ENCODE peak calls at places on chromosome 1, in nine cellular contexts. One of them, this sample, is unnamed.

GRCh38 chr1:173570370-173571030 is 32.4 kb downstream of the SLC9C2 start:
- DNase-seq in fibroblast of the aortic adventitia: no peak
- DNase-seq in A673: no peak
- DNase-seq in sigmoid colon: no peak
- DNase-seq in pancreas: no peak
- DNase-seq in body of pancreas: no peak
- DNase-seq in AG09309: no peak
- DNase-seq in HL-60: no peak
- DNase-seq in CD8-positive, alpha-beta T cell: no peak
- DNase-seq in this sample: no peak

GRCh38 chr1:180248731-180249681 is 18.9 kb downstream of the LHX4 start:
- DNase-seq in sigmoid colon: peak; percentile 53
- DNase-seq in pancreas: no peak
- DNase-seq in AG09309: no peak
- DNase-seq in fibroblast of the aortic adventitia: peak; percentile 21
- DNase-seq in body of pancreas: no peak
- DNase-seq in HL-60: no peak
- DNase-seq in CD8-positive, alpha-beta T cell: no peak
- DNase-seq in A673: peak; percentile 41
- DNase-seq in this sample: no peak

GRCh38 chr1:3607703-3608065 is 3.6 kb downstream of the MEGF6 start:
- DNase-seq in pancreas: no peak
- DNase-seq in AG09309: no peak
- DNase-seq in A673: no peak
- DNase-seq in fibroblast of the aortic adventitia: no peak
- DNase-seq in HL-60: no peak
- DNase-seq in body of pancreas: no peak
- DNase-seq in CD8-positive, alpha-beta T cell: no peak
- DNase-seq in sigmoid colon: no peak
- DNase-seq in this sample: no peak

GRCh38 chr1:84889437-84889836 is 3.6 kb downstream of the LPAR3 start:
- DNase-seq in pancreas: no peak
- DNase-seq in HL-60: no peak
- DNase-seq in sigmoid colon: no peak
- DNase-seq in CD8-positive, alpha-beta T cell: no peak
- DNase-seq in body of pancreas: no peak
- DNase-seq in AG09309: no peak
- DNase-seq in A673: no peak
- DNase-seq in fibroblast of the aortic adventitia: no peak
- DNase-seq in this sample: no peak

GRCh38 chr1:150302907-150303306 is 9.2 kb downstream of the MRPS21 start:
- DNase-seq in fibroblast of the aortic adventitia: no peak
- DNase-seq in CD8-positive, alpha-beta T cell: no peak
- DNase-seq in HL-60: no peak
- DNase-seq in pancreas: no peak
- DNase-seq in AG09309: no peak
- DNase-seq in sigmoid colon: no peak
- DNase-seq in A673: no peak
- DNase-seq in body of pancreas: no peak
- DNase-seq in this sample: no peak

GRCh38 chr1:173669491-173669941 is at the start of gene ANKRD45:
- DNase-seq in fibroblast of the aortic adventitia: peak; percentile 22
- DNase-seq in HL-60: no peak
- DNase-seq in pancreas: peak; percentile 11
- DNase-seq in body of pancreas: peak; percentile 29
- DNase-seq in sigmoid colon: no peak
- DNase-seq in A673: peak; percentile 77
- DNase-seq in CD8-positive, alpha-beta T cell: no peak
- DNase-seq in AG09309: no peak
- DNase-seq in this sample: no peak

GRCh38 chr1:58762806-58763205 is 21.0 kb downstream of the JUN start:
- DNase-seq in sigmoid colon: no peak
- DNase-seq in AG09309: no peak
- DNase-seq in A673: no peak
- DNase-seq in pancreas: no peak
- DNase-seq in fibroblast of the aortic adventitia: peak; percentile 80
- DNase-seq in HL-60: no peak
- DNase-seq in CD8-positive, alpha-beta T cell: no peak
- DNase-seq in body of pancreas: no peak
- DNase-seq in this sample: no peak

GRCh38 chr1:77292551-77292950 is 10.7 kb downstream of the AK5 start:
- DNase-seq in CD8-positive, alpha-beta T cell: no peak
- DNase-seq in AG09309: no peak
- DNase-seq in A673: no peak
- DNase-seq in fibroblast of the aortic adventitia: no peak
- DNase-seq in pancreas: no peak
- DNase-seq in HL-60: no peak
- DNase-seq in body of pancreas: no peak
- DNase-seq in sigmoid colon: no peak
- DNase-seq in this sample: no peak

GRCh38 chr1:36248250-36248894 is 24.1 kb downstream of the THRAP3 start:
- DNase-seq in sigmoid colon: peak; percentile 90
- DNase-seq in fibroblast of the aortic adventitia: peak; percentile 89
- DNase-seq in HL-60: peak; percentile 61
- DNase-seq in pancreas: peak; percentile 58
- DNase-seq in body of pancreas: peak; percentile 69
- DNase-seq in A673: no peak
- DNase-seq in CD8-positive, alpha-beta T cell: no peak
- DNase-seq in AG09309: peak; percentile 77
- DNase-seq in this sample: peak; percentile 88

GRCh38 chr1:10833630-10834557 is 37.4 kb upstream of the CASZ1 start:
- DNase-seq in pancreas: no peak
- DNase-seq in A673: peak; percentile 22
- DNase-seq in AG09309: no peak
- DNase-seq in CD8-positive, alpha-beta T cell: no peak
- DNase-seq in fibroblast of the aortic adventitia: no peak
- DNase-seq in sigmoid colon: no peak
- DNase-seq in HL-60: no peak
- DNase-seq in body of pancreas: no peak
- DNase-seq in this sample: no peak

GRCh38 chr1:206739411-206740076 is 31.0 kb upstream of the IL19 start:
- DNase-seq in fibroblast of the aortic adventitia: no peak
- DNase-seq in pancreas: no peak
- DNase-seq in A673: no peak
- DNase-seq in sigmoid colon: no peak
- DNase-seq in CD8-positive, alpha-beta T cell: no peak
- DNase-seq in HL-60: no peak
- DNase-seq in body of pancreas: no peak
- DNase-seq in AG09309: no peak
- DNase-seq in this sample: no peak

GRCh38 chr1:228735871-228736586 is 750 bp downstream of the RHOU start:
- DNase-seq in CD8-positive, alpha-beta T cell: peak; percentile 39
- DNase-seq in sigmoid colon: peak; percentile 82
- DNase-seq in body of pancreas: peak; percentile 67
- DNase-seq in pancreas: peak; percentile 55
- DNase-seq in AG09309: no peak
- DNase-seq in A673: peak; percentile 12
- DNase-seq in HL-60: no peak
- DNase-seq in fibroblast of the aortic adventitia: peak; percentile 31
- DNase-seq in this sample: no peak

GRCh38 chr1:89405275-89405929 is 41.5 kb downstream of the GBP6 start:
- DNase-seq in sigmoid colon: no peak
- DNase-seq in AG09309: no peak
- DNase-seq in HL-60: no peak
- DNase-seq in body of pancreas: no peak
- DNase-seq in pancreas: no peak
- DNase-seq in CD8-positive, alpha-beta T cell: no peak
- DNase-seq in A673: no peak
- DNase-seq in fibroblast of the aortic adventitia: no peak
- DNase-seq in this sample: no peak

GRCh38 chr1:183251101-183251958 is 65.3 kb downstream of the LAMC2 start:
- DNase-seq in HL-60: no peak
- DNase-seq in sigmoid colon: no peak
- DNase-seq in A673: no peak
- DNase-seq in body of pancreas: no peak
- DNase-seq in pancreas: no peak
- DNase-seq in AG09309: no peak
- DNase-seq in fibroblast of the aortic adventitia: no peak
- DNase-seq in CD8-positive, alpha-beta T cell: no peak
- DNase-seq in this sample: no peak

DNA sequence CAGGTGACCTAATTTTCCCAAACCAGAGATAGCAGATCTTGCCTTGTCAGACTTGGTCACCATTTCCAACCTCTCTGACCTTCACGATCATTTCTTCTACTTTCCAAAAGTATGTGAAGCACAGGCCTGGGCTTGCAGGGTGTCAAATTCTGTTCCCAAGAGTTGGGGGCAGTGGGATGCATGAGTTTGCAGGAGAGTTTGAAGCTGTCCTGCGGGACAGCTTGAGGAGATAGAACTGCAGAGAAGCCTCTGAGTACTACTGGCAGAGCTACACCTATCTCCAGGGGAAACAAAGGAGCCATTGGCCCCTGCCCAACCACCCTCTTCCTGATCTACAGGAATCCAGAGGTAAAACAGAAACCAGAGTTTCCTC is 11.3 kb downstream of the TXNIP start:
- DNase-seq in body of pancreas: no peak
- DNase-seq in A673: no peak
- DNase-seq in CD8-positive, alpha-beta T cell: no peak
- DNase-seq in AG09309: no peak
- DNase-seq in HL-60: no peak
- DNase-seq in pancreas: peak; percentile 33
- DNase-seq in sigmoid colon: peak; percentile 72
- DNase-seq in fibroblast of the aortic adventitia: no peak
- DNase-seq in this sample: no peak
- H3K4me3 ChIP-seq in body of pancreas: no peak overlapping the region
- H3K4me3 ChIP-seq in A673: no peak overlapping the region
- H3K4me3 ChIP-seq in CD8-positive, alpha-beta T cell: peak overlapping the region; percentile 8
- H3K4me3 ChIP-seq in AG09309: no peak overlapping the region
- H3K4me3 ChIP-seq in HL-60: peak overlapping the region; percentile 27
- H3K4me3 ChIP-seq in pancreas: peak overlapping the region; percentile 12
- H3K4me3 ChIP-seq in sigmoid colon: peak overlapping the region; percentile 13
- H3K4me3 ChIP-seq in fibroblast of the aortic adventitia: no peak overlapping the region
- H3K4me3 ChIP-seq in this sample: no peak overlapping the region

GRCh38 chr1:24341260-24341659 is 22.1 kb downstream of the GRHL3 start:
- DNase-seq in body of pancreas: no peak
- DNase-seq in fibroblast of the aortic adventitia: no peak
- DNase-seq in pancreas: no peak
- DNase-seq in sigmoid colon: no peak
- DNase-seq in CD8-positive, alpha-beta T cell: no peak
- DNase-seq in A673: no peak
- DNase-seq in HL-60: no peak
- DNase-seq in AG09309: no peak
- DNase-seq in this sample: no peak

GRCh38 chr1:24337455-24337854 is 18.3 kb downstream of the GRHL3 start:
- DNase-seq in fibroblast of the aortic adventitia: no peak
- DNase-seq in body of pancreas: no peak
- DNase-seq in AG09309: no peak
- DNase-seq in A673: no peak
- DNase-seq in pancreas: no peak
- DNase-seq in HL-60: no peak
- DNase-seq in sigmoid colon: no peak
- DNase-seq in CD8-positive, alpha-beta T cell: no peak
- DNase-seq in this sample: no peak

GRCh38 chr1:24340770-24341169 is 21.6 kb downstream of the GRHL3 start:
- DNase-seq in body of pancreas: no peak
- DNase-seq in CD8-positive, alpha-beta T cell: no peak
- DNase-seq in sigmoid colon: no peak
- DNase-seq in AG09309: no peak
- DNase-seq in fibroblast of the aortic adventitia: no peak
- DNase-seq in HL-60: no peak
- DNase-seq in A673: no peak
- DNase-seq in pancreas: no peak
- DNase-seq in this sample: no peak

GRCh38 chr1:24338447-24338846 is 19.3 kb downstream of the GRHL3 start:
- DNase-seq in A673: no peak
- DNase-seq in HL-60: no peak
- DNase-seq in pancreas: no peak
- DNase-seq in AG09309: no peak
- DNase-seq in CD8-positive, alpha-beta T cell: no peak
- DNase-seq in fibroblast of the aortic adventitia: no peak
- DNase-seq in sigmoid colon: no peak
- DNase-seq in body of pancreas: no peak
- DNase-seq in this sample: no peak

GRCh38 chr1:24339996-24340395 is 20.8 kb downstream of the GRHL3 start:
- DNase-seq in AG09309: no peak
- DNase-seq in sigmoid colon: no peak
- DNase-seq in HL-60: no peak
- DNase-seq in body of pancreas: no peak
- DNase-seq in pancreas: no peak
- DNase-seq in A673: no peak
- DNase-seq in CD8-positive, alpha-beta T cell: no peak
- DNase-seq in fibroblast of the aortic adventitia: no peak
- DNase-seq in this sample: no peak
- TF ChIP-seq CTCF in AG09309: no peak
- TF ChIP-seq CTCF in sigmoid colon: no peak
- TF ChIP-seq CTCF in HL-60: no peak
- TF ChIP-seq CTCF in body of pancreas: no peak
- TF ChIP-seq CTCF in pancreas: no peak
- TF ChIP-seq CTCF in A673: no peak
- TF ChIP-seq CTCF in CD8-positive, alpha-beta T cell: no peak
- TF ChIP-seq CTCF in fibroblast of the aortic adventitia: no peak
- TF ChIP-seq CTCF in this sample: no peak

DNA sequence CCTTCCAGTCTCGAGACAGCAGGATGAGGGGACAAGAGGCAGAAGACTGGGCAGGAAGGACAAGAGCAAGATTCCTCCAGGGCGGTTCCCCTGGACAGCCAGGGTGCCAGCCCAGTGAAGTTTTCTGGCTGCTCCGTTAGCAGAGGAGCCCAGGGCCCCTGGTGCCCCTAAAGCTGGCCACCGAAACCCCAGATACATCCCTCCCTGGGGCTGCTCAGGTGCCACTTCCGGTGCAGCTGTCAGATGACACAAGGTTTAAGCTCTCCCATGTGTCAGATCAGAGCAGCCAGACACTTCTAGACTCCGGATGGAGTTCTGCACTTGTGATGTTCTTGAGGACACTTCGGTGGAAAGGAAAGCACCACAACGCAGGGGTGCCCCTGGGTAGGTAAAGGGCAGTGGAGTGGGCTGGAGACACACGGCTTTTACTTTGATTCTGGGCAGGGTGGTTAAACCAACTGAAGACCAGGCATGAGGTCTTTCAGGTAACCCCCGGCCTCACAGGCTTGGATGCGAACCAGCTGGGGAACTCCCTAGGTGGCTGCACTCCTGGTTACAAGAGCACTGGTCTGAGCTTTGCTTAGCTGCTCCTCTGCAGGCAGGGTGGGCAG is 85.7 kb downstream of the ITPKB start:
- DNase-seq in HL-60: no peak
- DNase-seq in A673: no peak
- DNase-seq in fibroblast of the aortic adventitia: no peak
- DNase-seq in sigmoid colon: no peak
- DNase-seq in AG09309: no peak
- DNase-seq in pancreas: no peak
- DNase-seq in CD8-positive, alpha-beta T cell: peak; percentile 72
- DNase-seq in body of pancreas: no peak
- DNase-seq in this sample: no peak
- H3K4me3 ChIP-seq in HL-60: no peak overlapping the region
- H3K4me3 ChIP-seq in A673: no peak overlapping the region
- H3K4me3 ChIP-seq in fibroblast of the aortic adventitia: no peak overlapping the region
- H3K4me3 ChIP-seq in sigmoid colon: no peak overlapping the region
- H3K4me3 ChIP-seq in AG09309: no peak overlapping the region
- H3K4me3 ChIP-seq in pancreas: no peak overlapping the region
- H3K4me3 ChIP-seq in CD8-positive, alpha-beta T cell: peak overlapping the region; percentile 23
- H3K4me3 ChIP-seq in body of pancreas: no peak overlapping the region
- H3K4me3 ChIP-seq in this sample: no peak overlapping the region

DNA sequence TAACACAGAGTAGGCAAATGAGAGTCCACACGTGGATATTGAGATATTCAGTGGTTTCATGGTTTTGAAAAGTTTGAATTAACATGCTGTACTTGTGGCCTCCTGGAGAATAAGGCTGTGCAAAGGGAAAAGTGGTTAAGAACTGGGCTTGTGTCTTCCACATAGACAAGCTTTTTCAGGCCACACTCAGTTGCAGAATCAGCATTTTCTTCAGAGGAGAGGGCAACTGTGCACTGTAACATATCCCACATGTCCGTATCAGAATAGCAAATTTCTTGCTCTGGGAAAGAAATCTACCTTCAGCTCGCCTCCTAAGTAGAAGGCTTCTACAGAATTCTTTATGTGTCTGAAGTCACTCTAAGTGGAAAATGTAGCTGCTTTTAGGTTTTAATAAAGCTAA is 84.9 kb downstream of the ZC3H11B start:
- DNase-seq in CD8-positive, alpha-beta T cell: no peak
- DNase-seq in body of pancreas: no peak
- DNase-seq in sigmoid colon: no peak
- DNase-seq in pancreas: no peak
- DNase-seq in HL-60: no peak
- DNase-seq in fibroblast of the aortic adventitia: no peak
- DNase-seq in AG09309: no peak
- DNase-seq in A673: no peak
- DNase-seq in this sample: no peak
- TF ChIP-seq CTCF in CD8-positive, alpha-beta T cell: no peak
- TF ChIP-seq CTCF in body of pancreas: no peak
- TF ChIP-seq CTCF in sigmoid colon: no peak
- TF ChIP-seq CTCF in pancreas: no peak
- TF ChIP-seq CTCF in HL-60: no peak
- TF ChIP-seq CTCF in fibroblast of the aortic adventitia: no peak
- TF ChIP-seq CTCF in AG09309: no peak
- TF ChIP-seq CTCF in A673: no peak
- TF ChIP-seq CTCF in this sample: no peak

This sample was measured in LNCaP clone FGC.